ENCODE peak calls at places on chromosome 4, in six cellular contexts. One of them, this sample, is unnamed.
A peak's percentile ranks its signal among the peaks of the same experiment; 100 is the strongest.

GRCh38 chr4:47668810-47669408 is 169.0 kb downstream of the CORIN start:
- DNase-seq in AG09309: peak; percentile 21
- DNase-seq in choroid plexus epithelial cell: peak; percentile 82
- DNase-seq in fibroblast of pulmonary artery: peak; percentile 76
- DNase-seq in stomach: no peak
- DNase-seq in breast epithelium: no peak
- DNase-seq in this sample: no peak

GRCh38 chr4:122715221-122715620 is 17.3 kb upstream of the BBS12 start:
- DNase-seq in fibroblast of pulmonary artery: no peak
- DNase-seq in stomach: no peak
- DNase-seq in breast epithelium: no peak
- DNase-seq in choroid plexus epithelial cell: no peak
- DNase-seq in AG09309: no peak
- DNase-seq in this sample: no peak

GRCh38 chr4:85607624-85608023 is 132.7 kb downstream of the ARHGAP24 start:
- DNase-seq in breast epithelium: no peak
- DNase-seq in AG09309: no peak
- DNase-seq in choroid plexus epithelial cell: no peak
- DNase-seq in fibroblast of pulmonary artery: no peak
- DNase-seq in stomach: peak; percentile 33
- DNase-seq in this sample: no peak

GRCh38 chr4:182205293-182205692 is 37.9 kb upstream of the TENM3 start:
- DNase-seq in stomach: no peak
- DNase-seq in breast epithelium: no peak
- DNase-seq in fibroblast of pulmonary artery: no peak
- DNase-seq in choroid plexus epithelial cell: no peak
- DNase-seq in AG09309: no peak
- DNase-seq in this sample: peak; percentile 47

GRCh38 chr4:80192937-80193336 is 4.4 kb upstream of the PRDM8 start:
- DNase-seq in stomach: no peak
- DNase-seq in AG09309: peak; percentile 76
- DNase-seq in breast epithelium: no peak
- DNase-seq in fibroblast of pulmonary artery: peak; percentile 54
- DNase-seq in choroid plexus epithelial cell: no peak
- DNase-seq in this sample: no peak

GRCh38 chr4:7398104-7398423 is 36.7 kb downstream of the PSAPL1 start:
- DNase-seq in AG09309: no peak
- DNase-seq in choroid plexus epithelial cell: peak; percentile 60
- DNase-seq in stomach: no peak
- DNase-seq in fibroblast of pulmonary artery: peak; percentile 3
- DNase-seq in breast epithelium: peak; percentile 47
- DNase-seq in this sample: no peak

GRCh38 chr4:10066206-10066605 is 44.9 kb upstream of the SLC2A9 start:
- DNase-seq in fibroblast of pulmonary artery: no peak
- DNase-seq in AG09309: no peak
- DNase-seq in stomach: no peak
- DNase-seq in choroid plexus epithelial cell: no peak
- DNase-seq in breast epithelium: no peak
- DNase-seq in this sample: no peak

GRCh38 chr4:37733230-37733904 is 47.2 kb upstream of the RELL1 start:
- DNase-seq in breast epithelium: no peak
- DNase-seq in fibroblast of pulmonary artery: no peak
- DNase-seq in AG09309: no peak
- DNase-seq in choroid plexus epithelial cell: no peak
- DNase-seq in stomach: no peak
- DNase-seq in this sample: no peak

GRCh38 chr4:86506591-86506990 is 87.5 kb upstream of the PTPN13 start:
- DNase-seq in stomach: no peak
- DNase-seq in fibroblast of pulmonary artery: no peak
- DNase-seq in AG09309: no peak
- DNase-seq in choroid plexus epithelial cell: no peak
- DNase-seq in breast epithelium: no peak
- DNase-seq in this sample: no peak

GRCh38 chr4:7540654-7541413 is 106.1 kb upstream of the PSAPL1 start:
- DNase-seq in breast epithelium: no peak
- DNase-seq in AG09309: no peak
- DNase-seq in stomach: no peak
- DNase-seq in fibroblast of pulmonary artery: no peak
- DNase-seq in choroid plexus epithelial cell: no peak
- DNase-seq in this sample: no peak

GRCh38 chr4:109410226-109410625 is 23.4 kb upstream of the SEC24B start:
- DNase-seq in choroid plexus epithelial cell: no peak
- DNase-seq in AG09309: no peak
- DNase-seq in fibroblast of pulmonary artery: no peak
- DNase-seq in breast epithelium: no peak
- DNase-seq in stomach: no peak
- DNase-seq in this sample: no peak

GRCh38 chr4:48787031-48787430 is 7.0 kb upstream of the FRYL start:
- DNase-seq in breast epithelium: no peak
- DNase-seq in choroid plexus epithelial cell: no peak
- DNase-seq in stomach: no peak
- DNase-seq in fibroblast of pulmonary artery: peak; percentile 35
- DNase-seq in AG09309: no peak
- DNase-seq in this sample: no peak

GRCh38 chr4:163755013-163755412 is 260.5 kb downstream of the TMA16 start:
- DNase-seq in choroid plexus epithelial cell: peak; percentile 63
- DNase-seq in AG09309: peak; percentile 3
- DNase-seq in breast epithelium: no peak
- DNase-seq in stomach: no peak
- DNase-seq in fibroblast of pulmonary artery: no peak
- DNase-seq in this sample: no peak

GRCh38 chr4:159071178-159071968 is 31.5 kb upstream of the RAPGEF2 start:
- DNase-seq in stomach: no peak
- DNase-seq in fibroblast of pulmonary artery: peak; percentile 52
- DNase-seq in breast epithelium: no peak
- DNase-seq in choroid plexus epithelial cell: peak; percentile 79
- DNase-seq in AG09309: no peak
- DNase-seq in this sample: peak; percentile 75

GRCh38 chr4:118284169-118284568 is 68.6 kb downstream of the PRSS12 start:
- DNase-seq in fibroblast of pulmonary artery: no peak
- DNase-seq in AG09309: no peak
- DNase-seq in breast epithelium: no peak
- DNase-seq in choroid plexus epithelial cell: no peak
- DNase-seq in stomach: no peak
- DNase-seq in this sample: no peak

GRCh38 chr4:106344324-106344970 is 24.1 kb downstream of the GIMD1 start:
- DNase-seq in AG09309: no peak
- DNase-seq in fibroblast of pulmonary artery: peak; percentile 50
- DNase-seq in stomach: no peak
- DNase-seq in choroid plexus epithelial cell: peak; percentile 62
- DNase-seq in breast epithelium: no peak
- DNase-seq in this sample: no peak

GRCh38 chr4:152894673-152895072 is 41.5 kb upstream of the FHDC1 start:
- DNase-seq in AG09309: no peak
- DNase-seq in choroid plexus epithelial cell: peak; percentile 53
- DNase-seq in fibroblast of pulmonary artery: peak; percentile 62
- DNase-seq in breast epithelium: no peak
- DNase-seq in stomach: no peak
- DNase-seq in this sample: no peak

GRCh38 chr4:177239475-177239874 is 70.2 kb upstream of the NEIL3 start:
- DNase-seq in fibroblast of pulmonary artery: no peak
- DNase-seq in choroid plexus epithelial cell: no peak
- DNase-seq in stomach: no peak
- DNase-seq in AG09309: no peak
- DNase-seq in breast epithelium: no peak
- DNase-seq in this sample: no peak

GRCh38 chr4:37890501-37891220 is at the start of gene TBC1D1:
- DNase-seq in stomach: peak; percentile 75
- DNase-seq in choroid plexus epithelial cell: no peak
- DNase-seq in fibroblast of pulmonary artery: no peak
- DNase-seq in breast epithelium: no peak
- DNase-seq in AG09309: no peak
- DNase-seq in this sample: no peak

GRCh38 chr4:37892641-37893040 is 1.8 kb downstream of the TBC1D1 start:
- DNase-seq in AG09309: no peak
- DNase-seq in breast epithelium: no peak
- DNase-seq in fibroblast of pulmonary artery: no peak
- DNase-seq in choroid plexus epithelial cell: no peak
- DNase-seq in stomach: no peak
- DNase-seq in this sample: no peak

GRCh38 chr4:62087706-62088105 is 887.6 kb downstream of the ADGRL3 start:
- DNase-seq in breast epithelium: no peak
- DNase-seq in choroid plexus epithelial cell: no peak
- DNase-seq in fibroblast of pulmonary artery: no peak
- DNase-seq in stomach: no peak
- DNase-seq in AG09309: no peak
- DNase-seq in this sample: no peak

GRCh38 chr4:169079942-169080827 is 70.1 kb upstream of the CBR4 start:
- DNase-seq in fibroblast of pulmonary artery: peak; percentile 88
- DNase-seq in AG09309: no peak
- DNase-seq in choroid plexus epithelial cell: peak; percentile 94
- DNase-seq in stomach: peak; percentile 55
- DNase-seq in breast epithelium: peak; percentile 56
- DNase-seq in this sample: no peak

GRCh38 chr4:152351080-152351479 is 184.8 kb downstream of the FBXW7 start:
- DNase-seq in AG09309: no peak
- DNase-seq in choroid plexus epithelial cell: no peak
- DNase-seq in fibroblast of pulmonary artery: no peak
- DNase-seq in breast epithelium: no peak
- DNase-seq in stomach: no peak
- DNase-seq in this sample: no peak

GRCh38 chr4:80918004-80918403 is 112.5 kb upstream of the BMP3 start:
- DNase-seq in choroid plexus epithelial cell: peak; percentile 72
- DNase-seq in stomach: no peak
- DNase-seq in fibroblast of pulmonary artery: peak; percentile 20
- DNase-seq in AG09309: peak; percentile 24
- DNase-seq in breast epithelium: no peak
- DNase-seq in this sample: no peak

GRCh38 chr4:114690571-114690970 is 92.0 kb downstream of the UGT8 start:
- DNase-seq in fibroblast of pulmonary artery: no peak
- DNase-seq in stomach: no peak
- DNase-seq in AG09309: no peak
- DNase-seq in choroid plexus epithelial cell: no peak
- DNase-seq in breast epithelium: no peak
- DNase-seq in this sample: no peak

GRCh38 chr4:2962099-2962455 is 1.1 kb downstream of the NOP14 start:
- DNase-seq in AG09309: no peak
- DNase-seq in choroid plexus epithelial cell: no peak
- DNase-seq in stomach: no peak
- DNase-seq in breast epithelium: no peak
- DNase-seq in fibroblast of pulmonary artery: no peak
- DNase-seq in this sample: no peak

DNA sequence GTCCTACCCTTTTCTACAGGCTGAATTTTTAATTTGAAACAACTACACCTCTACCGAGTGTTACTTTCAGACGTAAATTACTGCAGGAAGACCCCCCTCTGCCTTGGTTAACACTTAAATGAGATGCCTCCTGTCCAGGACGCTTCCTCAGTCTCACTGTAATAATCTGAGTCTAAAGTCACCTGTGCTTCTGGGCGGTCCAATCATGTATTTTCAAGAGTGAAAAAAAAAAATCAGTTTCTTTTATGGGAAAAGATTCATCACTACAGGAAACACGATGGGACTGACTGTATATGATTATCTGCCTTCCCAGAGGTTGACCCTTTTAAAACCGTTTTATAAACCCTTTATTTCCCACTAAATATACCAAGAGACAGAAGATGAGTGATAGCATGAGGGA is 776 bp downstream of the RBM47 start:
- DNase-seq in AG09309: no peak
- DNase-seq in fibroblast of pulmonary artery: no peak
- DNase-seq in choroid plexus epithelial cell: no peak
- DNase-seq in breast epithelium: no peak
- DNase-seq in stomach: no peak
- DNase-seq in this sample: no peak
- H3K4me3 ChIP-seq in AG09309: peak overlapping the region; percentile 70
- H3K4me3 ChIP-seq in fibroblast of pulmonary artery: peak overlapping the region; percentile 75
- H3K4me3 ChIP-seq in choroid plexus epithelial cell: peak overlapping the region; percentile 70
- H3K4me3 ChIP-seq in breast epithelium: peak overlapping the region; percentile 82
- H3K4me3 ChIP-seq in stomach: peak overlapping the region; percentile 57
- H3K4me3 ChIP-seq in this sample: peak overlapping the region; percentile 57

GRCh38 chr4:165096776-165097175 is 15.9 kb downstream of the TMEM192 start:
- DNase-seq in breast epithelium: no peak
- DNase-seq in choroid plexus epithelial cell: peak; percentile 68
- DNase-seq in AG09309: peak; percentile 5
- DNase-seq in stomach: no peak
- DNase-seq in fibroblast of pulmonary artery: peak; percentile 53
- DNase-seq in this sample: no peak
- TF ChIP-seq CTCF in breast epithelium: no peak
- TF ChIP-seq CTCF in choroid plexus epithelial cell: peak; percentile 67
- TF ChIP-seq CTCF in AG09309: peak; percentile 50
- TF ChIP-seq CTCF in stomach: peak; percentile 18
- TF ChIP-seq CTCF in fibroblast of pulmonary artery: peak; percentile 63
- TF ChIP-seq CTCF in this sample: peak; percentile 30

GRCh38 chr4:108037884-108038283 is 48.2 kb downstream of the HADH start:
- DNase-seq in fibroblast of pulmonary artery: no peak
- DNase-seq in choroid plexus epithelial cell: no peak
- DNase-seq in AG09309: no peak
- DNase-seq in breast epithelium: no peak
- DNase-seq in stomach: no peak
- DNase-seq in this sample: no peak

GRCh38 chr4:108033348-108033747 is 43.7 kb downstream of the HADH start:
- DNase-seq in stomach: no peak
- DNase-seq in choroid plexus epithelial cell: no peak
- DNase-seq in breast epithelium: no peak
- DNase-seq in fibroblast of pulmonary artery: no peak
- DNase-seq in AG09309: no peak
- DNase-seq in this sample: no peak

GRCh38 chr4:108035691-108036090 is 46.0 kb downstream of the HADH start:
- DNase-seq in AG09309: no peak
- DNase-seq in stomach: no peak
- DNase-seq in choroid plexus epithelial cell: no peak
- DNase-seq in fibroblast of pulmonary artery: no peak
- DNase-seq in breast epithelium: no peak
- DNase-seq in this sample: no peak

GRCh38 chr4:108034560-108034959 is 44.9 kb downstream of the HADH start:
- DNase-seq in choroid plexus epithelial cell: no peak
- DNase-seq in stomach: no peak
- DNase-seq in fibroblast of pulmonary artery: no peak
- DNase-seq in breast epithelium: no peak
- DNase-seq in AG09309: no peak
- DNase-seq in this sample: no peak

GRCh38 chr4:108036252-108036651 is 46.6 kb downstream of the HADH start:
- DNase-seq in AG09309: no peak
- DNase-seq in choroid plexus epithelial cell: no peak
- DNase-seq in stomach: no peak
- DNase-seq in fibroblast of pulmonary artery: no peak
- DNase-seq in breast epithelium: no peak
- DNase-seq in this sample: no peak
- H3K4me3 ChIP-seq in AG09309: no peak overlapping the region
- H3K4me3 ChIP-seq in choroid plexus epithelial cell: no peak overlapping the region
- H3K4me3 ChIP-seq in stomach: no peak overlapping the region
- H3K4me3 ChIP-seq in fibroblast of pulmonary artery: no peak overlapping the region
- H3K4me3 ChIP-seq in breast epithelium: no peak overlapping the region
- H3K4me3 ChIP-seq in this sample: no peak overlapping the region

GRCh38 chr4:4899202-4899925 is 39.9 kb downstream of the MSX1 start:
- DNase-seq in choroid plexus epithelial cell: no peak
- DNase-seq in AG09309: no peak
- DNase-seq in stomach: no peak
- DNase-seq in breast epithelium: no peak
- DNase-seq in fibroblast of pulmonary artery: no peak
- DNase-seq in this sample: no peak

DNA sequence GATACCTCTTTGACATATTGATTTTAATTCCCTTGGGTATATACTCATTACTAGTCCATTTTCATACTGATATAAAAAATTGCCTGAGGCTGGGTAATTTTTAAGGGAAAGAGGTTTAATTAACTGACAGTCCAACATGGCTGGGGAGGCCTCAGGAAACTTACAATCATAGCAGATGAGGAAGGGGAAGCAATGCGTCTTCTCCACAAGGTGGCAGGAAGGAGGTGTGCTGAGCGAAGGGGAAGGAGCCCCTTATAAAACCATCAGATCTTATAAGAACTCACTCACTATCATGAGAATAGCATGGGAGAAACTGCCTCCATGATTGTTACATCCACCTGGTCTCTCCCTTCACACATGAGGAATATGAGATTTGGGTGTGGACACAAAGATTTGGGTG is 42.4 kb downstream of the MSX1 start:
- DNase-seq in stomach: no peak
- DNase-seq in fibroblast of pulmonary artery: no peak
- DNase-seq in breast epithelium: no peak
- DNase-seq in choroid plexus epithelial cell: no peak
- DNase-seq in AG09309: no peak
- DNase-seq in this sample: no peak
- TF ChIP-seq CTCF in stomach: no peak
- TF ChIP-seq CTCF in fibroblast of pulmonary artery: no peak
- TF ChIP-seq CTCF in breast epithelium: no peak
- TF ChIP-seq CTCF in choroid plexus epithelial cell: peak; percentile 12
- TF ChIP-seq CTCF in AG09309: no peak
- TF ChIP-seq CTCF in this sample: no peak